ENCODE peak calls at places on chromosomes 6 and 20, in nine cellular contexts. L is endothelial cell of umbilical vein, E is ovary, Z is ascending aorta, D is BE2C, Q is psoas muscle, K is neural progenitor cell, V is IMR-90, J is PC-9. P is an unnamed sample.
A peak's percentile ranks its signal among the peaks of the same experiment; 100 is the strongest.

GRCh38 chr20:14724465-14724864 is 387.1 kb upstream of the FLRT3 start:
- DNase-seq in L (no peak), E (no peak), Z (no peak), D (no peak), Q (no peak), K (no peak), V (no peak), J (no peak), P (no peak)

GRCh38 chr6:11350294-11350693 is 117.8 kb upstream of the NEDD9 start:
- DNase-seq in L (no peak), E (no peak), Z (peak; percentile 68), D (no peak), Q (no peak), K (no peak), V (peak; percentile 11), J (no peak), P (no peak)

GRCh38 chr6:106103728-106104109 is 17.6 kb downstream of the PRDM1 start:
- DNase-seq in L (no peak), E (no peak), Z (no peak), D (no peak), Q (no peak), K (no peak), V (no peak), J (peak; percentile 50), P (no peak)

GRCh38 chr6:142313284-142313683 is 11.5 kb downstream of the ADGRG6 start:
- DNase-seq in L (peak; percentile 77), E (no peak), Z (no peak), D (no peak), Q (no peak), K (no peak), V (peak; percentile 85), J (no peak), P (no peak)

GRCh38 chr6:128474481-128474880 is 45.9 kb downstream of the PTPRK start:
- DNase-seq in L (no peak), E (no peak), Z (no peak), D (no peak), Q (no peak), K (no peak), V (peak; percentile 31), J (no peak), P (no peak)

GRCh38 chr20:19588731-19589130 is 169.3 kb upstream of the RIN2 start:
- DNase-seq in L (no peak), E (peak; percentile 44), Z (no peak), D (no peak), Q (no peak), K (no peak), V (no peak), J (no peak), P (no peak)

GRCh38 chr20:58701431-58702160 is 9.0 kb downstream of the NPEPL1 start:
- DNase-seq in L (no peak), E (no peak), Z (no peak), D (no peak), Q (no peak), K (no peak), V (no peak), J (no peak), P (no peak)

GRCh38 chr6:13830803-13831202 is 16.4 kb upstream of the MCUR1 start:
- DNase-seq in L (no peak), E (no peak), Z (no peak), D (no peak), Q (no peak), K (no peak), V (no peak), J (no peak), P (no peak)

GRCh38 chr6:139290787-139291294 is 957 bp downstream of the TXLNB start:
- DNase-seq in L (peak; percentile 79), E (no peak), Z (no peak), D (no peak), Q (no peak), K (no peak), V (peak; percentile 75), J (no peak), P (peak; percentile 18)

DNA sequence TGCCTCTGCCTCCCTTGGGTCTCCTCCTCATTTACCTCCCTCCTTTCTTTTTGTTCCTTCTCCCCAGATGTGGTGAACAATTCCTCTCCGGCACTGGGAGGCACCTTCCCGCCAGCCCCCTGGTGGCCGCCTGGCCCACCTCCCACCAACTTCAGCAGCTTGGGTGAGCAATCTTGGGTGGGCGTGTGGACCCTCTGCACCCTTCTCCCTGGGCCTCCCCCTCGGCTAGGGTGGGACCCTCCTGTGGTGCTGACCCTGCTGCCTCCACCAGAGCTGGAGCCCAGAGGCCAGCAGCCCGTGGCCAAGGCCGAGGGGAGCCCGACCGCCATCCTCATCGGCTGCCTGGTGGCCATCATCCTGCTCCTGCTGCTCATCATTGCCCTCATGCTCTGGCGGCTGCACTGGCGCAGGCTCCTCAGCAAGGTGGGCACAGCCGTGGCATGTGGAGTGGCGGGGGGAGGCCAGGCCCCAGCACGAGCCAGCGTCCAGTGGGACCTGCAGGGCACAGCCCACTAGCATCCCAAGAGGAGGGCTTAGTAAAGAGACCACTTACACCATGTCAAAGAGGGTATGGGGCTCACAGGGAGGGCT is 8.8 kb downstream of the DDR1 start:
- DNase-seq in L (no peak), E (no peak), Z (peak; percentile 18), D (no peak), Q (no peak), K (peak; percentile 17), V (no peak), J (no peak), P (no peak)
- TF ChIP-seq CTCF in L (peak; percentile 16), E (no peak), Z (no peak), D (peak; percentile 23), Q (no peak), K (peak; percentile 48), V (peak; percentile 10), J (no peak), P (peak; percentile 25)

DNA sequence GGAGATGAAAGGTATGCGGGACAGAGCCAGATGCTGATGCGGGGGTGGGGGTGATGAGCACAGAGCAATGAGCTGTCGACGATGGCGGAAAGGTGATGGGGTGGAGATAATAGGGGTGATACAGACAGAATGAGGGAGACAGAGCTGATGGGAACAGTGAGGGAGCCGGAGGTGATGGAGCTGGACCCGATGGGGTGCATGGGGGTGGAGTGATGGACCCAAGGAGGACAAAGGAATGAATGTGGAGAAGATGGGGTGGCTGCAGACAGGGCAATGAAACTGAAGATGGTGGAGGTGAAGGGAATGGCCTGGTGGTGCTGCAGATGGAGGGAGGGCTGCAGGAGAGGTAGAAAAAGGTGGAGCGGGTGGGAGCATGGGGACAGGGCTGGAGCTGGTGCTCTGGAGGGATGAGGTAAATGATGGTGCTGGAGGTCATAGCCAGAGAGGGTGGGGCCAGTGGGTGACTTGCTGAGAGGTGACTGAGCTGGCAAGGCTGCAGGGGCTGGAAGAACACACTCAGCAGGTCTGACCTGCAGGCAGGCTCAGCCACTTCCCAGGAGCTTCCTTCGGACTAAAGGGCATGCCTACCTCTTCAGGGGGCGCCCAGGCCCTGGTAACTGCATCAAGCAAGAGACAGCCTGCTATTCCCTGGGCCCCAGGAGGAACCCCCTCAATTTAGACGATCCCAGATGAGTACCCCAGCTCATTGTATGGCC is 6.0 kb upstream of the FOXS1 start:
- DNase-seq in L (no peak), E (no peak), Z (no peak), D (no peak), Q (no peak), K (no peak), V (no peak), J (peak; percentile 53), P (no peak)
- H3K27me3 ChIP-seq in L (peaks cover 20% of the 10 kb centered on the region), E (no peaks in the 10 kb centered on the region), Z (no peaks in the 10 kb centered on the region), D (peaks cover 26% of the 10 kb centered on the region), Q (peaks cover 30% of the 10 kb centered on the region), K (peaks cover 53% of the 10 kb centered on the region), V (peaks cover 75% of the 10 kb centered on the region), J (peaks cover 51% of the 10 kb centered on the region), P (peaks cover 52% of the 10 kb centered on the region)

GRCh38 chr6:100171533-100172321 is 177.7 kb upstream of the MCHR2 start:
- DNase-seq in L (no peak), E (no peak), Z (no peak), D (no peak), Q (no peak), K (no peak), V (no peak), J (no peak), P (peak; percentile 7)

GRCh38 chr6:100175814-100176275 is 181.8 kb upstream of the MCHR2 start:
- DNase-seq in L (peak; percentile 44), E (no peak), Z (no peak), D (no peak), Q (no peak), K (no peak), V (peak; percentile 95), J (peak; percentile 17), P (peak; percentile 48)

GRCh38 chr6:100173211-100173610 is 179.2 kb upstream of the MCHR2 start:
- DNase-seq in L (no peak), E (no peak), Z (no peak), D (no peak), Q (no peak), K (no peak), V (no peak), J (no peak), P (no peak)

GRCh38 chr6:100176321-100176950 is 182.4 kb upstream of the MCHR2 start:
- DNase-seq in L (peak; percentile 54), E (no peak), Z (no peak), D (peak; percentile 19), Q (no peak), K (peak; percentile 54), V (peak; percentile 74), J (peak; percentile 42), P (peak; percentile 9)

GRCh38 chr6:100172322-100172713 is 178.3 kb upstream of the MCHR2 start:
- DNase-seq in L (no peak), E (no peak), Z (no peak), D (no peak), Q (no peak), K (no peak), V (no peak), J (no peak), P (no peak)
- H3K4me3 ChIP-seq in L (no peak overlapping the region), E (no peak overlapping the region), Z (no peak overlapping the region), D (no peak overlapping the region), Q (no peak overlapping the region), K (no peak overlapping the region), V (no peak overlapping the region), J (no peak overlapping the region), P (no peak overlapping the region)

GRCh38 chr20:3672864-3673550 is 8.8 kb downstream of the ADAM33 start:
- DNase-seq in L (no peak), E (no peak), Z (no peak), D (no peak), Q (no peak), K (no peak), V (no peak), J (no peak), P (no peak)

GRCh38 chr20:3669710-3670367 is 6.6 kb upstream of the GFRA4 start:
- DNase-seq in L (no peak), E (no peak), Z (no peak), D (no peak), Q (no peak), K (no peak), V (no peak), J (no peak), P (no peak)

GRCh38 chr20:3670945-3671344 is 7.7 kb upstream of the GFRA4 start:
- DNase-seq in L (no peak), E (no peak), Z (no peak), D (no peak), Q (no peak), K (no peak), V (no peak), J (no peak), P (no peak)

GRCh38 chr20:3671986-3672863 is 9.0 kb upstream of the GFRA4 start:
- DNase-seq in L (no peak), E (no peak), Z (no peak), D (no peak), Q (no peak), K (peak; percentile 47), V (no peak), J (no peak), P (no peak)

DNA sequence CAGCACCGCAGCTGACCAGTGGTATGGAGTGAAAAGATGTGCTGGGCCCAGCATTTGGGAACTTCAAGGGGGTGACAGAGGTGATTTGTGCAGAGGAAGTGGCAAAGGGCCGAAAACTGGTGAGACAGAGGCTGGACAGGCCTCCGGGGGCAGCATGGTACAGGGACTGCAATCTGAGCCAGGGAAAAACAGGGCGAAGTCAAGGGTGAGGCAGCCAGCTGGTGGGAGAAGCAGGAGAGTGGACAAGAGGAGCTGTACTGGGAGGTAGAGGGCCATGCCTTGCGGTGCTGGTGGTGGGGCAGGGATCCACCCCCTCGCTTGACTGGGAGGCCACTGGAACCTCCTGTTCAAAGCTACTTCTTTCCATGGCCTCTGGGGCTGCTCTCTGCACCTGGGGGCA is 7.3 kb upstream of the GFRA4 start:
- DNase-seq in L (no peak), E (no peak), Z (no peak), D (no peak), Q (no peak), K (peak; percentile 33), V (peak; percentile 19), J (no peak), P (no peak)
- TF ChIP-seq CTCF in L (no peak), E (no peak), Z (no peak), D (no peak), Q (no peak), K (peak; percentile 48), V (peak; percentile 23), J (peak; percentile 33), P (peak; percentile 28)

P was measured in kidney epithelial cell.